ENCODE peak calls at places on chromosomes 3 and 15, in nine cellular contexts. A is fibroblast of lung, U is suprapubic skin, K is WERI-Rb-1, B is endothelial cell of umbilical vein, H is spleen, N is breast epithelium, G is endodermal cell, Y is ovary. O is an unnamed sample. For H3K36me3, the result is how much of the 10 kb centered on the place peaks cover.

GRCh38 chr3:37814547-37814946 is 47.1 kb upstream of the CTDSPL start:
- DNase-seq in A (peak), U (no peak), K (no peak), B (peak), H (no peak), N (no peak), G (peak), Y (no peak), O (no peak)

GRCh38 chr15:64383760-64384159 is 2.5 kb upstream of the PCLAF start:
- DNase-seq in A (no peak), U (no peak), K (no peak), B (no peak), H (no peak), N (no peak), G (no peak), Y (no peak), O (no peak)

GRCh38 chr3:169280010-169280585 is 383.4 kb downstream of the MECOM start:
- DNase-seq in A (no peak), U (no peak), K (no peak), B (no peak), H (no peak), N (no peak), G (no peak), Y (no peak), O (no peak)

GRCh38 chr3:93973160-93974126 is at the start of gene PROS1:
- DNase-seq in A (peak), U (peak), K (peak), B (peak), H (peak), N (peak), G (peak), Y (peak), O (peak)

GRCh38 chr15:61079529-61079928 is 149.6 kb downstream of the RORA start:
- DNase-seq in A (no peak), U (no peak), K (no peak), B (no peak), H (no peak), N (no peak), G (no peak), Y (no peak), O (no peak)

GRCh38 chr3:86629511-86629910 is 361.4 kb downstream of the VGLL3 start:
- DNase-seq in A (no peak), U (no peak), K (no peak), B (no peak), H (no peak), N (no peak), G (no peak), Y (no peak), O (no peak)

GRCh38 chr3:123289336-123290106 is 87.8 kb downstream of the SEC22A start:
- DNase-seq in A (no peak), U (no peak), K (no peak), B (no peak), H (no peak), N (no peak), G (peak), Y (no peak), O (no peak)

GRCh38 chr3:127408684-127409420 is 121.0 kb upstream of the PRR20G start:
- DNase-seq in A (no peak), U (no peak), K (no peak), B (no peak), H (peak), N (peak), G (peak), Y (peak), O (no peak)

GRCh38 chr3:157067114-157067513 is 92.8 kb downstream of the CCNL1 start:
- DNase-seq in A (no peak), U (no peak), K (no peak), B (no peak), H (peak), N (no peak), G (peak), Y (no peak), O (no peak)

GRCh38 chr3:128385080-128385832 is 81.4 kb downstream of the DNAJB8 start:
- DNase-seq in A (peak), U (no peak), K (no peak), B (no peak), H (no peak), N (peak), G (no peak), Y (peak), O (no peak)

GRCh38 chr3:146184616-146185015 is 23.6 kb upstream of the PLOD2 start:
- DNase-seq in A (peak), U (no peak), K (no peak), B (no peak), H (no peak), N (no peak), G (no peak), Y (no peak), O (no peak)

GRCh38 chr3:38648024-38648658 is 1.3 kb downstream of the SCN5A start:
- DNase-seq in A (no peak), U (no peak), K (no peak), B (no peak), H (no peak), N (no peak), G (peak), Y (no peak), O (no peak)

GRCh38 chr3:3027976-3028567 is 82.1 kb downstream of the IL5RA start:
- DNase-seq in A (no peak), U (no peak), K (no peak), B (no peak), H (no peak), N (no peak), G (no peak), Y (no peak), O (no peak)

GRCh38 chr15:55768670-55769185 is 25.8 kb upstream of the PRTG start:
- DNase-seq in A (no peak), U (no peak), K (no peak), B (no peak), H (no peak), N (no peak), G (no peak), Y (no peak), O (no peak)

GRCh38 chr15:58748040-58748786 is 1.3 kb downstream of the ADAM10 start:
- DNase-seq in A (no peak), U (no peak), K (no peak), B (peak), H (no peak), N (no peak), G (no peak), Y (no peak), O (peak)

GRCh38 chr15:67149859-67150824 is 84.7 kb downstream of the SMAD3 start:
- DNase-seq in A (peak), U (peak), K (no peak), B (peak), H (no peak), N (no peak), G (peak), Y (peak), O (no peak)

GRCh38 chr3:192860464-192860863 is 57.2 kb downstream of the MB21D2 start:
- DNase-seq in A (no peak), U (no peak), K (no peak), B (no peak), H (no peak), N (no peak), G (no peak), Y (no peak), O (no peak)

GRCh38 chr15:80264031-80264430 is 12.0 kb upstream of the CTXND1 start:
- DNase-seq in A (peak), U (no peak), K (no peak), B (no peak), H (no peak), N (no peak), G (peak), Y (no peak), O (no peak)

GRCh38 chr3:149462653-149463052 is 11.8 kb upstream of the TM4SF4 start:
- DNase-seq in A (no peak), U (no peak), K (no peak), B (no peak), H (no peak), N (no peak), G (no peak), Y (no peak), O (no peak)

GRCh38 chr3:18238721-18239331 is 186.3 kb downstream of the SATB1 start:
- DNase-seq in A (no peak), U (no peak), K (no peak), B (no peak), H (no peak), N (no peak), G (no peak), Y (no peak), O (no peak)

GRCh38 chr3:136819784-136820640 is 1.1 kb downstream of the SLC35G2 start:
- DNase-seq in A (peak), U (peak), K (peak), B (peak), H (peak), N (no peak), G (peak), Y (peak), O (peak)

GRCh38 chr15:65248506-65248905 is 37.2 kb upstream of the CILP start:
- DNase-seq in A (no peak), U (no peak), K (no peak), B (no peak), H (no peak), N (no peak), G (no peak), Y (no peak), O (no peak)

GRCh38 chr15:51536965-51537574 is 85.5 kb downstream of the DMXL2 start:
- DNase-seq in A (peak), U (no peak), K (no peak), B (peak), H (no peak), N (no peak), G (no peak), Y (no peak), O (no peak)

GRCh38 chr3:57756528-57757401 is 656 bp downstream of the SLMAP start:
- DNase-seq in A (peak), U (peak), K (peak), B (peak), H (peak), N (peak), G (peak), Y (peak), O (peak)

GRCh38 chr3:195102609-195103467 is 168.1 kb downstream of the XXYLT1 start:
- DNase-seq in A (peak), U (peak), K (no peak), B (peak), H (peak), N (no peak), G (no peak), Y (no peak), O (no peak)

GRCh38 chr15:67065531-67066005 is at the start of gene SMAD3:
- DNase-seq in A (peak), U (peak), K (peak), B (peak), H (peak), N (peak), G (peak), Y (peak), O (peak)

DNA sequence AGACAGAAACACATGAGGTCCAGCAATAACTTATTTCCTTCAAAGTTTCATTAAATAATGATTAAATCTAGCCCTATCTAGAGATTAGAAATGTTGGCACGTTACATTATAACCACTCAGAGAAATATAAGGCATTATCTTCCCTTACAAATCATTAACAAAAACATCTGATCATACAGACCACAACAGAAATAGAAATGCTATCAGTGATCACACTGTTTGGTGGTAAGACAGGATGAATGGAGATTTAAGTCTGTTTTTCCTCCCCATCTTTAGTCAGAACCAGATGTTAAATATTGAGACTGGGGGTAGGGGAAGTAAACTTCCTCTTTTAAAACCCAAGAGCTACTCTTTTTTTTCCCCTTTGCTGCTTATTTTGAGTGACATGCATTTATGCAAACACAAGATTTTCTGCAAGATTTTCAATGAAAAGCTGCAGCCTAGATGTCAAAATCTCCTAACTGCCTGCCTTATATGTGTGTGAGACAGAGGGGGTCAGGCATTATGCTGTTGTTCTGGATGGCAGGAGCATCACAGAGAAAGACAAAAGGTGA is 70.4 kb downstream of the CBLB start:
- DNase-seq in A (no peak), U (no peak), K (no peak), B (no peak), H (no peak), N (no peak), G (no peak), Y (no peak), O (peak)
- H3K4me3 ChIP-seq in A (no peak), U (no peak), K (no peak), B (no peak), H (no peak), N (no peak), G (no peak), Y (no peak), O (no peak)

GRCh38 chr3:141242722-141243092 is 11.1 kb downstream of the PXYLP1 start:
- DNase-seq in A (no peak), U (no peak), K (no peak), B (no peak), H (no peak), N (no peak), G (no peak), Y (no peak), O (no peak)
- TF ChIP-seq CTCF in A (no peak), U (no peak), K (no peak), B (no peak), H (no peak), N (no peak), G (peak), Y (no peak), O (no peak)

GRCh38 chr15:88911766-88912118 is 1.4 kb downstream of the MFGE8 start:
- DNase-seq in A (no peak), U (no peak), K (peak), B (no peak), H (no peak), N (no peak), G (peak), Y (no peak), O (no peak)

GRCh38 chr15:88912500-88912921 is 668 bp downstream of the MFGE8 start:
- DNase-seq in A (peak), U (no peak), K (peak), B (no peak), H (no peak), N (no peak), G (peak), Y (peak), O (no peak)

GRCh38 chr15:88908123-88908522 is 5.1 kb downstream of the MFGE8 start:
- DNase-seq in A (no peak), U (no peak), K (no peak), B (no peak), H (no peak), N (no peak), G (no peak), Y (no peak), O (no peak)

GRCh38 chr15:88908697-88909621 is 4.2 kb downstream of the MFGE8 start:
- DNase-seq in A (peak), U (no peak), K (no peak), B (no peak), H (no peak), N (no peak), G (no peak), Y (no peak), O (no peak)

DNA sequence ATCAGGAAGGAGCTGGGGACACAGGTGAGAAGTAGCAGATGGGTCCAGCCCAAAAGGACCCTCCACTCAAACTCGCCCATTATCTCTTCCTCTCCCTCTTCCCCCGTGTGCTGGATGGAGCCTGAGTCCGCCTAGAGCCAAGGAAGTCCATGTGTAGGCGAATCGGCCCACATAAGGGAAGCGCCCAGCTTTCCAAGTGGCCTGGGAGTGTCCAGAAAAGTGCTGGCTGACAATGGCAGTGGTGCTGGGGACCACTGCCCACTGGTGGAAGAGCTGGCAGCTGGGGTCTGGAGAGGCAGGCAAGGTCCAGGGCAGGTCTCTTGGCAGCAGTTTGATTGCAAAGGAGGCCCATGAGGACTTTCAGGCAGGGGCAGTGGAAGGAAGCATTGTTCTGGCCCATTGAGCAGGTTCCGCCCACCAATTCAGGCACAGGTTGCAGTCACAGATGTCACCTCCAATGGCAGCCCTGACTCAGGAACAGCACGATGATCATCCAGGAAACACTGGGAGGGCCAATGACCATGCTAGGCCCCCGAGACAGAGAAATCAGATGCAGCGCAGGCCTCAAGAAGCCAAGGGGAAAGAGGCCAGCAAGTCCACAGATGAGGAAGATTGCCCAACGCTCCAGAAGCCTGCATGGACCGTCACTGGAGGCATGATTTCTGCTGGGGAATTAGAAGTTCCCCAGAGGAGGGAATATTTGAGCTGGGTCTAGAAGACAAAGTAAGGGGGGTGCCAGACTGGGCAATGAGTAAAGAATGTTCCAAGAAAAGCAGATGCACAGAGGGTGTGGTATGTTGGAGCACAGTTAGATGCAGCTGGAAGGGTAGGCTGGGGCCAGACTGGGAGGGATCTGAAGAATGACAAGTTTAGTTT is 3.0 kb downstream of the MFGE8 start:
- DNase-seq in A (peak), U (no peak), K (no peak), B (no peak), H (no peak), N (no peak), G (no peak), Y (no peak), O (no peak)
- H3K36me3 ChIP-seq in A (under half), U (under half), K (under half), B (under half), H (under half), N (under half), G (under half), Y (under half), O (under half)

DNA sequence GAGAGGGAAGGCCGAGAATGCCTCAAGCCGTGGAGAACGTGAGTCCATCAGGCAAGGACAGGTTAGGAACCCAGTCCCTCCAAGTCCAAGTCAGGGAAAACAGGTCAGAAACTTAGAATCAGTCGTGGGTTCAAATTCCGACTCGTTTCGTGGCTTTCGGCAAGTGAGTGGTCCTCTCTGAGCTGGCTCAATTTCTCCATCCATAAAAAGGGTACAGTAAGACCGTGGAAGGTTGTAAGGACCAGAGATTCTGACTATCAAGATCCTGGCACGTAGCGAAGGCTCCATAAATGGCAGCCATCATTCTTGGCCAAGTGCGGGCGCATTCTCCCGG is 604 bp upstream of the MED12L start:
- DNase-seq in A (no peak), U (no peak), K (no peak), B (no peak), H (no peak), N (no peak), G (no peak), Y (no peak), O (no peak)
- H3K4me3 ChIP-seq in A (peak), U (peak), K (peak), B (no peak), H (peak), N (peak), G (peak), Y (peak), O (no peak)

GRCh38 chr15:85767785-85768529 is 26.8 kb downstream of the KLHL25 start:
- DNase-seq in A (no peak), U (no peak), K (no peak), B (no peak), H (no peak), N (no peak), G (no peak), Y (no peak), O (no peak)
- TF ChIP-seq CTCF in A (no peak), U (no peak), K (no peak), B (no peak), H (no peak), N (no peak), G (peak), Y (no peak), O (no peak)